ENCODE peak calls at places on chromosomes 16 and 17, in six cellular contexts. R is fibroblast of the aortic adventitia, O is HFF-Myc, H is pancreas, M is PC-3, E is heart right ventricle. W is an unnamed sample.

GRCh38 chr16:30357715-30358576 is 2.8 kb upstream of the CD2BP2 start:
- DNase-seq in R (no peak), O (no peak), H (peak), M (no peak), E (no peak), W (no peak)

GRCh38 chr17:27379863-27380533 is 76.2 kb upstream of the KSR1 start:
- DNase-seq in R (peak), O (no peak), H (peak), M (peak), E (peak), W (peak)

GRCh38 chr17:31388770-31389672 is 2.5 kb upstream of the RAB11FIP4 start:
- DNase-seq in R (no peak), O (no peak), H (no peak), M (peak), E (peak), W (no peak)

GRCh38 chr17:82241183-82241925 is 12.5 kb downstream of the SLC16A3 start:
- DNase-seq in R (peak), O (no peak), H (peak), M (peak), E (peak), W (peak)

GRCh38 chr17:65785109-65785508 is 223.7 kb upstream of the AXIN2 start:
- DNase-seq in R (peak), O (peak), H (no peak), M (peak), E (no peak), W (peak)

GRCh38 chr17:17837966-17838962 is 1.5 kb upstream of the SREBF1 start:
- DNase-seq in R (peak), O (no peak), H (peak), M (peak), E (peak), W (no peak)

GRCh38 chr17:10099051-10099571 is 99.3 kb downstream of the GAS7 start:
- DNase-seq in R (peak), O (peak), H (no peak), M (no peak), E (no peak), W (peak)

GRCh38 chr16:65249768-65250167 is 127.9 kb upstream of the CDH11 start:
- DNase-seq in R (peak), O (no peak), H (no peak), M (no peak), E (peak), W (peak)

GRCh38 chr16:87234601-87235000 is 82.6 kb downstream of the C16orf95 start:
- DNase-seq in R (no peak), O (no peak), H (no peak), M (no peak), E (no peak), W (no peak)

GRCh38 chr17:62562656-62563055 is 64.8 kb upstream of the MRC2 start:
- DNase-seq in R (peak), O (peak), H (no peak), M (peak), E (no peak), W (peak)

DNA sequence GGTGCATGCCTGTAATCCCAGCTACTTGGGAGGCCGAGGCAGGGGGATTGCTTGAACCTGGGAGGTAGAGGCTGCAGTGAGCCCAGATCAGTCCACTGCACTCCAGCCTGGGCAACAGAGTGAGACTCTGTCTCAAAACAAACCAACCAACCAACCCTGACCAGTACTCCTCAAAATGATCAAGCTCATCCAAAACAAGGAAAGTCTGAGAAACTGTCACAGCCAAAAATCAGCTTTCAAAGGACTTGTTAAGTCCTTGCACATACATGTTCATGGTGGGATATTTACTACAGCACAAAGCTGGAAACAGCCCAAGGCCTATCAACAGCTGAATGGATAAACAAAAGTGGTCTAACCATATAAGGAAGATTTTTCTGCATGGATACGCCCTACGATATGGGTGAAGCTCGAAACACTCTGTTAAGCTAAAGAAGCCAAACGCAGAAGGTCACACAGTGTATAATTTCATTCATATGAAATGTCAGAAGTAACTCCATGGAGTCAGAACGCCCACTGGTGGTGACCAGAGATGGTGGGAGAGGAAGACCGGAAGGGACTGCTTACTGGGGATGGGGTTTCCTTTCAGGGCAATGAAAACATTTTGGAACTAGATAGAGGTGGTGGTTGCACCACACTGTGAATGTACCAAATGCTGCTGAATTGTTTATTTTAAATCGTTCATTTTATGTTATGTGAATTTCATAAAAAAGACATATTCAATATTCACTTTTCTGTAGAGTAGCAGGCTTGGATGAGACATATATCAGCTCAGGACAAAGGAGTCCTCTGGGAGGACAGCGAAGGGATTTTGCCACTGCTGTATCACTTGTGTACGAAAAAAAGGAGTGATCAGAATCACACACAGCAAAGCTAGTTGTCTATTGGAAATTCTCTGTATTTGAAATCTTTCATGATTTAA is 17.7 kb downstream of the CCL17 start:
- DNase-seq in R (peak), O (peak), H (no peak), M (peak), E (no peak), W (peak)
- TF ChIP-seq CTCF in R (peak), O (peak), H (peak), M (peak), E (peak), W (peak)

GRCh38 chr17:49358638-49359247 is 3.3 kb downstream of the ZNF652 start:
- DNase-seq in R (peak), O (no peak), H (no peak), M (no peak), E (no peak), W (no peak)
- H3K4me3 ChIP-seq in R (peak), O (no peak), H (no peak), M (peak), E (no peak), W (no peak)

DNA sequence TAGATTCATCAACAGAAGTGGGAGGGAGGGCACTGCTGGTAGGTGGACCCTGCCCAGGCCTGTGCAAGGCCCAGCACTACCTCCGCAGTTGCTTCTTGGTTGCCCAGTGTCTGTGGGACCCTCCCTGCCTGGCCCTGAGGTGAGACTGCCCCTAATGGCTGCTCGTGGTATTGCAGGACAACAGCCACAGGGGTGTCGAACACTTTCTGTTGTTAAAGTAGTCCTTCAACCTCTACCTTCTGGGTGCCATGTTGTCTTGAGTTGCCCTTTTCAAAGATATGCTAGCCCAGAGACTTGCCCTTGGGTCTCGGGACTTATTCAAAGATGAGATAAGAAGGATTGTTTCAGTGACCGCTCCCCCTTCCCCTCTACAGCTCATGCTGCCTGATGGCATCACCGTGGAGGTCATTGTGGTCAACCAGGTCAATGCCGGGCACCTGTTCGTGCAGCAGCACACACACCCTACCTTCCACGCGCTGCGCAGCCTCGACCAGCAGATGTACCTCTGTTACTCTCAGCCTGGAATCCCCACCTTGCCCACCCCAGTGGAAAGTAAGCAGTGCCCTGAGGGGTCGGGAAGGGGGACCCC is 29.1 kb downstream of the AKAP1 start:
- DNase-seq in R (peak), O (no peak), H (no peak), M (peak), E (peak), W (peak)
- TF ChIP-seq CTCF in R (peak), O (peak), H (peak), M (peak), E (peak), W (peak)

DNA sequence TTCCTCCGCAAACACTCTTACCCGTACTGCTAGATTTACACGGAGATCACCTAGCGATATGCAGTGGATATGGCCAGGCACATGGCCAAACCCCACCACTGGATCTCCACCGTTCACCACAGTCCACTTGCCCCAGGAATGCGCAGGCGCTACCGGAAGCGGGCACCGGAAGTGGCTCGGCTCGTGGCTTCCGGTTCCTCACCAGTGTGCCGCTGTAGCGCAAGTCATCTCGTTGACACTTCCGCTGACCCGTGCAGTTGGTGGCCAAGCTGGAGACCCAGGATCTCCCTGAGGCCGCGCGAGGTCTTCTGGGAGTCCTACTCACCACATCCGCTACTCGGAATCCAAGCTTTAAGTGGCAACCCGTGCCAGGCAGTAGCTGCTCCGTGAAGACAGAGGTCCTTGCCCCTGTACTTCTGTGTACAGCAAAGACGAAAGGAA is 11.5 kb downstream of the ZNF597 start:
- DNase-seq in R (peak), O (no peak), H (peak), M (no peak), E (peak), W (peak)
- H3K4me3 ChIP-seq in R (peak), O (no peak), H (no peak), M (no peak), E (peak), W (peak)

DNA sequence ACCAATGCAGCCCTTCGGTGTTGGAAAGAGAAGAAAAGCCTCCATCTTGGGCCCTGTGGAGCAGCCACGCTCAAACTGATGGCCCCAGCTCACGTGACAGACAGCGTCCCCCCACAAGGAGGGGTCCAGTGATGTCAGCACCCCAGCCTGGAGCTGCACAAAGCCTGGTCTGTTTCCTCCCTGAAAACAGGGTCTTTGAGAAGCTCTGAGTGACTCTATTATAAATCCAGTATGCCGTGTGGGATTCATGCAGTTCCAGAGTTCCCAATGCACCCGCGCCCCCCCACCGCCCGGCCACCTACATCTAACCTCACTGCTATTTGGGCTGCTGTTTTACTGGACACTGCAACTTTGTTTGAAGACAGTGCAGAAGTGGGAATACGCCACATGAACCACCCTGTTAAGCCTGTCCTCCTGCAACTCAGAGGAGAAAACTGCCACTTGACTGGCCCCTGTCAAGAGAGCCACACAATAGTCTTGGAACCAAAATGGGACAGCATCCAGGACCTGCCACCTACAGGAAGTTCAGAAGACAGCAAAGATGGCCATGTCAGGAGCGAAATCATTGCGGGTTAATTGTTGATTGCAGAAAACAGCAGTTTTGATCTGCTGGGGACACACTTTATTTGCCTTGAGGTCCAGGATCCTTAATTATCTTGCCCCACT is 33.1 kb downstream of the PMP22 start:
- DNase-seq in R (no peak), O (no peak), H (no peak), M (no peak), E (no peak), W (no peak)
- TF ChIP-seq CTCF in R (no peak), O (no peak), H (no peak), M (no peak), E (peak), W (no peak)

GRCh38 chr17:42456223-42457106 is 2.2 kb upstream of the ATP6V0A1 start:
- DNase-seq in R (peak), O (no peak), H (no peak), M (no peak), E (no peak), W (peak)
- H3K4me3 ChIP-seq in R (peak), O (no peak), H (no peak), M (no peak), E (peak), W (no peak)

DNA sequence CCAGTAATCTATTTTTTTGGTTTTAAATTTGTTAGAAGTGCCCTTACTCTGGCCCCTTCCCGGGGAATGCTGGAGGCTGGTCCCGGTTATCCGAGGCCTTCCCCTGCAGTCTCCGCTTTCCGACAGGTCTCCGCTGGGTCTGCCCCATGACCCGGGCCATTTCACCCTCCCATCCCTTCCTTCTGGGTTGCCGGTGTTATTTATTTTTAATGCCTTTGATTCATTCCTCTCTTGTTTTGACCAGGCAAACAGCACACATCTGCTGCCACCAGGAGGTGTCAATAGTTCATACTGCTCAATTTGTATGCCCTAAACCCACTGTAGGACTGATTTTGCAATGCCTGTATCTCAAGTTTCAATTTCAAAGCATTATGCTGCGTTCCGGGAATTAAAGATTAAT is 113.2 kb upstream of the IRX5 start:
- DNase-seq in R (peak), O (no peak), H (no peak), M (peak), E (no peak), W (peak)
- TF ChIP-seq CTCF in R (no peak), O (peak), H (no peak), M (peak), E (peak), W (peak)

W was measured in AG10803.